ENCODE peak calls at places on chromosome 1, in ten cellular contexts. K is amniotic stem cell, V is NCI-H1105 treated with DMSO at 0.1 percent for 48 hours, L is ELR, Y is cardiac muscle cell, X is AG08395, Z is brain microvascular endothelial cell, E is NCI-H510A treated with DMSO at 0.1 percent for 48 hours, N is hippocampal formation, I is tibial artery. S is an unnamed sample.

GRCh38 chr1:115198938-115199337 is 109.6 kb upstream of the TSPAN2 start:
- DNase-seq in N (no peak), K (no peak), Z (peak; percentile 33), E (no peak), L (peak; percentile 20), V (peak; percentile 61), I (no peak), X (peak; percentile 47), Y (peak; percentile 69), S (peak; percentile 23)

GRCh38 chr1:171581226-171581625 is 40.8 kb upstream of the MYOCOS start:
- DNase-seq in Z (no peak), E (no peak), V (no peak), Y (no peak), X (no peak), L (no peak), N (no peak), I (no peak), K (no peak), S (no peak)

GRCh38 chr1:225114354-225114995 is 185.0 kb downstream of the DNAH14 start:
- DNase-seq in X (no peak), Y (no peak), L (no peak), Z (no peak), I (no peak), N (no peak), V (no peak), K (no peak), E (no peak), S (no peak)

GRCh38 chr1:9207086-9207485 is 27.5 kb upstream of the H6PD start:
- DNase-seq in N (no peak), Y (peak; percentile 44), Z (peak; percentile 90), I (no peak), E (no peak), X (peak; percentile 69), K (no peak), L (peak; percentile 97), V (no peak), S (no peak)

GRCh38 chr1:2073382-2074230 is 23.4 kb downstream of the PRKCZ start:
- DNase-seq in L (peak; percentile 55), Y (peak; percentile 61), I (no peak), K (peak; percentile 23), Z (peak; percentile 69), X (peak; percentile 88), E (no peak), V (no peak), N (peak; percentile 88), S (peak; percentile 45)

GRCh38 chr1:184567648-184568047 is 180.8 kb downstream of the C1orf21 start:
- DNase-seq in X (peak; percentile 17), L (peak; percentile 3), I (no peak), E (no peak), Z (peak; percentile 84), Y (peak; percentile 87), K (no peak), V (no peak), N (no peak), S (no peak)

GRCh38 chr1:175882192-175882591 is 138.8 kb upstream of the TNR start:
- DNase-seq in X (no peak), L (no peak), K (no peak), V (no peak), Y (no peak), Z (no peak), E (no peak), I (peak; percentile 24), N (no peak), S (no peak)

GRCh38 chr1:55245781-55246180 is 30.6 kb upstream of the USP24 start:
- DNase-seq in Z (no peak), Y (no peak), V (no peak), N (no peak), L (peak; percentile 70), K (no peak), I (no peak), E (no peak), X (no peak), S (no peak)

GRCh38 chr1:205018381-205018780 is 24.6 kb upstream of the CNTN2 start:
- DNase-seq in N (no peak), Y (no peak), L (no peak), K (no peak), E (no peak), Z (no peak), X (no peak), V (no peak), I (no peak), S (no peak)

GRCh38 chr1:8545078-8545477 is 227.2 kb downstream of the SLC45A1 start:
- DNase-seq in Z (no peak), N (no peak), Y (no peak), X (no peak), I (no peak), E (no peak), L (peak; percentile 77), V (no peak), K (no peak), S (no peak)

GRCh38 chr1:203520315-203520714 is 26.4 kb downstream of the OPTC start:
- DNase-seq in X (peak; percentile 74), I (no peak), E (no peak), Z (peak; percentile 57), N (no peak), V (no peak), K (peak; percentile 18), Y (no peak), L (peak; percentile 63), S (peak; percentile 56)

GRCh38 chr1:24149854-24150227 is 6.9 kb upstream of the IL22RA1 start:
- DNase-seq in Z (peak; percentile 91), L (peak; percentile 88), K (no peak), I (no peak), E (no peak), X (peak; percentile 80), V (no peak), N (no peak), Y (peak; percentile 50), S (peak; percentile 56)

GRCh38 chr1:175591083-175591743 is 152.2 kb downstream of the TNR start:
- DNase-seq in N (no peak), Y (no peak), L (no peak), K (no peak), I (no peak), Z (no peak), V (peak; percentile 49), E (peak; percentile 88), X (no peak), S (no peak)

GRCh38 chr1:25523512-25523911 is 19.9 kb upstream of the LDLRAP1 start:
- DNase-seq in X (no peak), Y (no peak), E (no peak), I (no peak), N (no peak), L (peak; percentile 37), V (no peak), Z (peak; percentile 18), K (no peak), S (peak; percentile 38)

GRCh38 chr1:31976401-31976800 is 37.3 kb upstream of the KHDRBS1 start:
- DNase-seq in K (no peak), E (no peak), L (peak; percentile 84), I (no peak), X (peak; percentile 72), N (no peak), Y (no peak), V (no peak), Z (no peak), S (no peak)

GRCh38 chr1:182631058-182631677 is 27.0 kb upstream of the RGS16 start:
- DNase-seq in I (no peak), E (no peak), K (no peak), Y (no peak), V (no peak), N (no peak), Z (no peak), X (no peak), L (no peak), S (no peak)

GRCh38 chr1:241532173-241532553 is at the start of gene KMO:
- DNase-seq in I (no peak), E (no peak), Z (no peak), N (no peak), K (no peak), Y (peak; percentile 21), V (no peak), X (no peak), L (peak; percentile 49), S (no peak)

GRCh38 chr1:89483010-89483756 is 41.4 kb upstream of the LRRC8B start:
- DNase-seq in Z (peak; percentile 84), X (peak; percentile 74), E (peak; percentile 95), N (peak; percentile 93), Y (peak; percentile 88), L (peak; percentile 80), V (peak; percentile 85), I (no peak), K (peak; percentile 71), S (peak; percentile 52)

GRCh38 chr1:17540255-17541001 is 930 bp downstream of the ARHGEF10L start:
- DNase-seq in Y (peak; percentile 61), K (no peak), L (peak; percentile 45), N (no peak), X (peak; percentile 71), Z (no peak), E (peak; percentile 24), I (peak; percentile 90), V (peak; percentile 35), S (no peak)

GRCh38 chr1:231210126-231210525 is 30.9 kb upstream of the GNPAT start:
- DNase-seq in L (no peak), Z (no peak), V (no peak), I (no peak), Y (no peak), N (no peak), X (no peak), E (no peak), K (no peak), S (no peak)

GRCh38 chr1:55476445-55477015 is 261.4 kb upstream of the USP24 start:
- DNase-seq in K (no peak), V (peak; percentile 77), Z (no peak), X (no peak), N (no peak), E (no peak), L (no peak), I (no peak), Y (no peak), S (no peak)

GRCh38 chr1:33698316-33699035 is 165.4 kb upstream of the HMGB4 start:
- DNase-seq in V (no peak), X (no peak), K (no peak), E (no peak), L (no peak), N (no peak), Z (no peak), Y (no peak), I (no peak), S (no peak)

GRCh38 chr1:41515131-41515678 is 30.7 kb upstream of the EDN2 start:
- DNase-seq in V (no peak), E (peak; percentile 79), L (no peak), I (no peak), K (no peak), Z (no peak), Y (no peak), N (peak; percentile 77), X (no peak), S (no peak)

GRCh38 chr1:55717111-55717510 is 501.9 kb upstream of the USP24 start:
- DNase-seq in L (peak; percentile 48), I (no peak), K (no peak), E (no peak), X (no peak), V (no peak), N (no peak), Z (no peak), Y (no peak), S (no peak)

GRCh38 chr1:34808051-34808810 is 15.4 kb downstream of the GJA4 start:
- DNase-seq in L (no peak), E (no peak), K (no peak), X (no peak), Y (no peak), V (no peak), Z (no peak), I (no peak), N (no peak), S (no peak)

GRCh38 chr1:19734472-19734999 is 65.2 kb downstream of the TMCO4 start:
- DNase-seq in E (no peak), Z (no peak), N (no peak), X (peak; percentile 53), Y (peak; percentile 37), L (no peak), I (peak; percentile 86), K (no peak), V (no peak), S (no peak)

GRCh38 chr1:27487927-27488522 is 1.9 kb downstream of the WASF2 start:
- DNase-seq in Z (no peak), L (peak; percentile 19), Y (peak; percentile 39), I (no peak), V (no peak), K (no peak), N (peak; percentile 11), E (no peak), X (no peak), S (no peak)

GRCh38 chr1:26994020-26994745 is 691 bp downstream of the TRNP1 start:
- DNase-seq in Y (no peak), Z (no peak), V (peak; percentile 46), I (no peak), K (no peak), X (no peak), L (no peak), E (no peak), N (no peak), S (no peak)